ENCODE peak calls at places on chromosomes 12 and 14, in ten cellular contexts. G, L, T, P, H, E, O, U, D and K are unnamed samples. For H3K9me3, the result is how much of the 10 kb centered on the place peaks cover.

GRCh38 chr14:37592288-37593274 is 2.5 kb downstream of the FOXA1 start:
- DNase-seq in G (no peak), L (no peak), T (no peak), P (no peak), H (no peak), E (no peak), O (no peak), U (no peak), D (no peak), K (no peak)

GRCh38 chr12:62123721-62124203 is 136.4 kb upstream of the USP15 start:
- DNase-seq in G (no peak), L (peak), T (peak), P (peak), H (no peak), E (no peak), O (no peak), U (peak), D (peak), K (no peak)

GRCh38 chr14:52025310-52025709 is 36.0 kb downstream of the RTRAF start:
- DNase-seq in G (no peak), L (peak), T (peak), P (no peak), H (no peak), E (no peak), O (no peak), U (no peak), D (peak), K (no peak)

GRCh38 chr14:57199911-57200310 is 68.8 kb downstream of the EXOC5 start:
- DNase-seq in G (no peak), L (peak), T (peak), P (no peak), H (no peak), E (no peak), O (no peak), U (no peak), D (no peak), K (no peak)

GRCh38 chr14:64080452-64080851 is 213.7 kb downstream of the ESR2 start:
- DNase-seq in G (no peak), L (no peak), T (no peak), P (no peak), H (no peak), E (no peak), O (no peak), U (no peak), D (no peak), K (no peak)

GRCh38 chr14:93963692-93964091 is 12.7 kb downstream of the ASB2 start:
- DNase-seq in G (no peak), L (no peak), T (no peak), P (no peak), H (no peak), E (no peak), O (no peak), U (no peak), D (no peak), K (no peak)

GRCh38 chr12:124930576-124930975 is 16.1 kb upstream of the UBC start:
- DNase-seq in G (no peak), L (no peak), T (no peak), P (no peak), H (peak), E (no peak), O (no peak), U (no peak), D (no peak), K (no peak)

GRCh38 chr14:59870277-59871165 is at the start of gene RTN1:
- DNase-seq in G (peak), L (peak), T (peak), P (peak), H (peak), E (peak), O (no peak), U (no peak), D (peak), K (peak)

GRCh38 chr12:6758511-6758910 is 5.6 kb upstream of the MLF2 start:
- DNase-seq in G (no peak), L (no peak), T (no peak), P (no peak), H (no peak), E (no peak), O (no peak), U (no peak), D (no peak), K (no peak)

DNA sequence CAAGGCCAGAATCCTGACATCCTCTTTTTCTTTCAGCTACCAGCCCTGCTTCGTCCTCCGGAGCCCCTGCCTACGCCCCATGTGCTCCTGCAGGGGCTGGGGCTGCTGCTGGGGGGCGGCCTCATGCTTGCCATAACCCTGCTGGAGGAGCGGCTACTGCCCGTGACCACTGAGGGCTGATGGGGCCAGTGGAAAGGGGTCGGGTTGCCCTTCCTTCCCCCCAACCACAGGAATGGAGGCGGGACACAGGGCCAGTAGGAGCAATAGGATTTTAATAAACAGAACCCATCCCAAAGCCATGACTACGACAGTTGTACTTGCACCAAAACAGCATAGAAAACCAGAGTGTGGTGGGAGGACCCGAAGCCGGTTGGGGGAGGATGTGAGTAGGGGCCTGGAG is 7.7 kb downstream of the SLC39A5 start:
- DNase-seq in G (no peak), L (peak), T (no peak), P (no peak), H (no peak), E (no peak), O (no peak), U (no peak), D (no peak), K (no peak)
- H3K9me3 ChIP-seq in G (under half), L (under half), T (under half), P (under half), H (under half), E (under half), O (under half), U (under half), D (under half), K (under half)

GRCh38 chr14:105885561-105886320 is 359.4 kb downstream of the TMEM121 start:
- DNase-seq in G (peak), L (no peak), T (no peak), P (peak), H (peak), E (peak), O (no peak), U (no peak), D (no peak), K (peak)
- H3K9me3 ChIP-seq in G (under half), L (under half), T (under half), P (under half), H (under half), E (under half), O (under half), U (under half), D (half or more), K (under half)

GRCh38 chr14:98069712-98070133 is 1202.3 kb downstream of the BCL11B start:
- DNase-seq in G (no peak), L (no peak), T (no peak), P (no peak), H (peak), E (no peak), O (peak), U (no peak), D (no peak), K (no peak)

DNA sequence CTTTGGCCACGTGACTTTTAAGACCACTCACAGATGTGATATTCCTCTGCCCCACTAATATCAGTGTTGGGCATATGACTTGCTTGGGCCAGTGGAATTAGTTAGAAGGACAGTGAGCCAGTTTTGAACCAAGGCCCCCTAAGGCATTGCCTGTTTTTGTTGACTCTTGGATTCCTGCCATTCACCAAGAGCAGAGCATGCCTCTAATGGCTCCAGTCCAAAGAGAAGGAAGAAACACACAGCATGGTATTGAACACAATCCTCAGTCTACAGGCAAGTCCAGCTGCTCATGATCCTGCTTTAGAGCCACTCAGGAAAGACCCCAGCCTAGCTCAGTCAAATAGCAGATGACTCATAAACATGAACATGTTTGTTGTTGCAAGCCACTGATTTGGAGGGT is 1201.5 kb downstream of the BCL11B start:
- DNase-seq in G (no peak), L (no peak), T (no peak), P (no peak), H (no peak), E (no peak), O (no peak), U (no peak), D (no peak), K (no peak)
- H3K9me3 ChIP-seq in G (under half), L (under half), T (under half), P (under half), H (under half), E (under half), O (under half), U (under half), D (under half), K (under half)

DNA sequence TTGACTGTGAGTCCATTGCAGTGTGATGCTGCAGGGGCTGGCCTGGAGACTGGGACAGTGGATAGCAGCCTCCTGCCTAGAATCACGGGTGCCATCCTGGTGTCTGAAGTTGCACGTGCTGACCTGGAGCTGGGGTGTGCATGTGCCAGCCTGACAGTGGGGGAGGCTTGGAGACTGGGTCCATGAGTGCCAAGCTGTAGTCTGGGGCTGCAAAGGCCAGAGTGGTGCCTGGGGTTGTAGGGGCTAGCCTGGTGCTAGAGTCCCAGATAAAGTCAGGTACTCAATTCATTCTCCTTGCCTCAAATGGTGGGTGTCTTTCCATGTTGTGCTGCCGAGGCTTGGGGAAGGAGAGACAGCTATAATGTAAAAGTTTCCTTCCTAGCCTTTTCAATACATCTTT is 181.9 kb upstream of the NPAS3 start:
- DNase-seq in G (no peak), L (no peak), T (no peak), P (no peak), H (no peak), E (no peak), O (no peak), U (no peak), D (no peak), K (no peak)
- H3K9me3 ChIP-seq in G (under half), L (under half), T (under half), P (under half), H (under half), E (under half), O (under half), U (under half), D (under half), K (under half)

GRCh38 chr14:69319911-69320310 is 60.0 kb downstream of the GALNT16 start:
- DNase-seq in G (no peak), L (no peak), T (no peak), P (peak), H (no peak), E (peak), O (no peak), U (no peak), D (no peak), K (peak)
- H3K9me3 ChIP-seq in G (under half), L (under half), T (under half), P (under half), H (under half), E (under half), O (under half), U (under half), D (under half), K (under half)

GRCh38 chr12:133023566-133023965 is 13.7 kb upstream of the ZNF84 start:
- DNase-seq in G (no peak), L (peak), T (no peak), P (no peak), H (no peak), E (no peak), O (no peak), U (no peak), D (no peak), K (no peak)
- H3K9me3 ChIP-seq in G (half or more), L (under half), T (under half), P (half or more), H (under half), E (under half), O (under half), U (under half), D (under half), K (under half)

GRCh38 chr12:31846405-31846804 is 112.8 kb upstream of the RESF1 start:
- DNase-seq in G (no peak), L (no peak), T (no peak), P (no peak), H (no peak), E (no peak), O (no peak), U (no peak), D (no peak), K (no peak)
- H3K9me3 ChIP-seq in G (under half), L (under half), T (under half), P (under half), H (under half), E (under half), O (under half), U (under half), D (under half), K (under half)

DNA sequence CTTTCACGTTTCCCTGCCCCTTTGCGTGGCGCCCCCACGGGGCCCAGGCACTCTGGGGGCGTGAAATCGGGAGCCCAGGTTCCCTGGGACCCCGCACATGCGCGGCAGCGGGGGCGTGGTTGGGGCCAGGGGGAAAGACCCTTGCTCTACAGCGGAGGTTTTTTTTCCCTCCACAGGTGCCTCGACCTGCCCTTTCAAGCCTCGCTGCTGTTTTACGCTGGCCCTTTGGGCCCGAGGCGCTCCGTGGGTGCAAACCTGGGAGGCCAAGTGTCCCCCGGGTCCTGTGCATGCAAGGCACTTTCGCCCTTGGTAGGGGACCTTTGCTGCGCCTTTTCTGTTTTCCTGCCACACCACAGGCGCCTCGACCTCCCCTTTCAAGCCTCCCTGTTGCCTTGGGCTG is 329.8 kb downstream of the ALG10 start:
- DNase-seq in G (no peak), L (no peak), T (no peak), P (no peak), H (no peak), E (no peak), O (no peak), U (no peak), D (no peak), K (no peak)
- H3K9me3 ChIP-seq in G (under half), L (under half), T (under half), P (half or more), H (under half), E (under half), O (under half), U (under half), D (half or more), K (under half)